ENCODE peak calls at places on chromosomes 11 and 22, in four cellular contexts. E, U, F and I are unnamed samples.

GRCh38 chr11:102762414-102762813 is 18.0 kb downstream of the MMP10 start:
- DNase-seq in F (no peak), U (no peak), E (no peak), I (no peak)

GRCh38 chr22:31489632-31490495 is at the start of gene EIF4ENIF1:
- DNase-seq in F (no peak), E (peak; percentile 72), U (no peak), I (peak; percentile 88)

GRCh38 chr22:46800102-46800857 is 37.8 kb downstream of the TBC1D22A start:
- DNase-seq in E (no peak), F (no peak), U (no peak), I (no peak)

GRCh38 chr11:119340335-119341221 is at the start of gene C1QTNF5:
- DNase-seq in U (no peak), F (no peak), E (no peak), I (no peak)

GRCh38 chr22:19287889-19288288 is 3.6 kb downstream of the CLTCL1 start:
- DNase-seq in U (no peak), E (no peak), F (no peak), I (no peak)

GRCh38 chr11:118892515-118892914 is 8.8 kb downstream of the CXCR5 start:
- DNase-seq in E (no peak), F (no peak), U (no peak), I (no peak)

GRCh38 chr11:9762531-9762930 is 98.7 kb downstream of the SWAP70 start:
- DNase-seq in U (no peak), F (no peak), E (no peak), I (no peak)

GRCh38 chr22:30015846-30016245 is 64.4 kb upstream of the HORMAD2 start:
- DNase-seq in F (no peak), U (no peak), E (no peak), I (no peak)

GRCh38 chr11:102007567-102008437 is 39.4 kb upstream of the CFAP300 start:
- DNase-seq in E (peak; percentile 88), U (peak; percentile 1), F (no peak), I (peak; percentile 15)

GRCh38 chr11:29310016-29310415 is 706.8 kb downstream of the KCNA4 start:
- DNase-seq in U (no peak), E (no peak), F (no peak), I (no peak)

GRCh38 chr11:114774599-114775365 is 96.5 kb downstream of the NXPE2 start:
- DNase-seq in U (no peak), F (peak; percentile 50), E (peak; percentile 51), I (peak; percentile 72)

GRCh38 chr11:102240502-102240901 is 76.8 kb upstream of the BIRC3 start:
- DNase-seq in U (no peak), E (no peak), F (no peak), I (no peak)

GRCh38 chr11:5258543-5259262 is 4.1 kb upstream of the HBG2 start:
- DNase-seq in F (no peak), U (no peak), E (no peak), I (peak; percentile 40)

GRCh38 chr22:45503816-45504702 is 1.4 kb downstream of the FBLN1 start:
- DNase-seq in F (peak; percentile 53), E (no peak), U (no peak), I (no peak)

GRCh38 chr11:11230802-11231562 is 122.1 kb downstream of the CSNK2A3 start:
- DNase-seq in E (peak; percentile 4), U (peak; percentile 59), F (no peak), I (peak; percentile 37)

DNA sequence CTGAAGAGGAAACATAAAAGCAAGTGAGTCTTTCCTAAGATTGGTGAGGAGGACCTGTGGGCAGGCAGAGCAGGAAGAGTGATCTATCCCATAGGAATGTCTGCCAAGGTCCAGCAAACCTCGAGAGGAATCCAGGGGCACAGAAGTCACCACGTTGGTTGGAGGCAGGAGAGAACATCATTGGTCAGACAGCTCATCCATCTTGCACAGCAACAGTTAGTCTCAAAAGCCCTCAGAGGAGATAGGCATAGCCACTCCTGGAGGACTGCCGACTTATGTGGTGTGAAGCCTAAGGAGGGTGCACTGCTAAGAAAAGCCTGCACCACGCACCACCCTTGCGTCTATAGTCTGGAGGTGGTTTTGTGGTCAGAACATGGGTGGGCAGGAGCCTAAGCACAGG is 109.1 kb downstream of the RASSF10 start:
- DNase-seq in F (no peak), E (peak; percentile 16), U (no peak), I (no peak)
- TF ChIP-seq ZNF274 in F (no peak), E (no peak), U (no peak), I (no peak)

DNA sequence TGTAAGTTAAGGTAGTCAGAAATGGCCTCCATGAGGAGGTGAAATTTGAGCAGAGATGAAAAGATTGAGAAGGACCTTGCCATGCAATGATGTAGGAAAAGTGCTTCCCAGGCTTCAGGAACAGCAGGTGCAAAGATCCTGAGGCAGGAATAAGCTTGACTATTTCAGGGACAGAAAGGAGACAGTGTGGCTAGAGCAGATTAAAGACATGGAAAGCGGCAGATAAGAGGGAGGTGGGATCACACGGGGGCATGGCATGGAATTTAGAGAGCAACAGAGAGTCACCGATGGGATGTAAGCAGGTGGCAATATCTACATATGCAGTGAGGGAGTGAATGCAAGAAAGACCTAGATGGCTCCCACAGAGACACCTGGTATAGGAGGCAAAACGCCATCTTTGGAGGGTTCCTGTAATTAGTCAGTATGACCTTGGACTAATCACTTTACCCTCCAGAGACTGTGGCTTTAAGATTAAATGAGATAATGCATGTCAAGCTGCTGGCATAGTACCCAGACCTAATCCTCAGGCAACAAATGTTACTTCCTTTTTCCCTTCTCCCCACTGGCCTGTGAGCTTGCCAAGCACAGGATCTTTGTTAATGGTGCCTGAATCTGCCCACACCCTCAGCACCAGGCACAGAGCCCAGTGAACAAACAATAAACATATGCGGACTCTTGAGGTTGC is 24.6 kb upstream of the ACER3 start:
- DNase-seq in U (no peak), E (no peak), F (no peak), I (no peak)
- TF ChIP-seq KDM1A in U (no peak), E (no peak), F (no peak), I (peak; percentile 68)

DNA sequence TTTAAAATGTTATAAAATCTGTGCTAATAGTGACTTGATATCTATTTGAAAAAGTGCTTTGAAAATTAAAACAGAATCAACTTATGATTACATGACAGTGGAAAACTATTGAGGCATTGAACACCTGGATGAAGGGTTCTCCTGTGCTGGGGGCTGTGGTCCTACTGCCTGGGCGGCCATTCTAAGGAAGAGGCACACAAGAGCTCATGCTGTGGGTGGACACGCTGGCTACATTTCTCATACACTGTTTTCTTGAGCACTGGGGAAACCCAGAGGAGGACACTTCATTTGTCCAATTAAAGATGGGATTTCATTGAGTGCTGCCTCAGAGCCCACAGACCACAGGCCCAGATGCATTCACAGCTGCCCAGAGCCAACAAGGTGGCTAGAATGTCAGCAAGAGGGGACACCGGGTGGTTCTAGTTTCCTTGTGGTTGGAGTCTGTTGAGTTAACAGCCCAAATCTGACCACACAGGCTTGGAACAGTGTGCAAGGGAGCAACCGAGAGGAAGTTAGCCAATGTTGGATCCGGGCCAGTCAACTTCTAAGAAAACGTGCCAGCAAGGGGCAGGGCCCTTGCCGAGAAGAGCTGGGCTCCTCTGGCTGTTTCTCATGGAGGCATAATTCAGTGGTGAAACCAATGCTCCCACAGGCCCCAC is 35.1 kb upstream of the SORL1 start:
- DNase-seq in E (no peak), F (no peak), U (peak; percentile 92), I (no peak)
- TF ChIP-seq ZNF274 in E (no peak), F (no peak), U (no peak), I (no peak)

GRCh38 chr11:108242422-108242821 is 19.6 kb downstream of the ATM start:
- DNase-seq in U (no peak), E (no peak), F (no peak), I (no peak)

GRCh38 chr11:108237058-108237481 is 14.2 kb downstream of the ATM start:
- DNase-seq in F (no peak), U (no peak), E (no peak), I (no peak)

GRCh38 chr11:108235633-108236032 is 12.8 kb downstream of the ATM start:
- DNase-seq in U (no peak), E (no peak), F (no peak), I (no peak)

GRCh38 chr11:108241370-108242037 is 18.6 kb downstream of the ATM start:
- DNase-seq in U (no peak), E (no peak), F (no peak), I (no peak)

GRCh38 chr11:108239076-108239475 is 16.2 kb downstream of the ATM start:
- DNase-seq in U (no peak), E (no peak), F (no peak), I (no peak)
- TF ChIP-seq KDM1A in U (no peak), E (no peak), F (no peak), I (no peak)

DNA sequence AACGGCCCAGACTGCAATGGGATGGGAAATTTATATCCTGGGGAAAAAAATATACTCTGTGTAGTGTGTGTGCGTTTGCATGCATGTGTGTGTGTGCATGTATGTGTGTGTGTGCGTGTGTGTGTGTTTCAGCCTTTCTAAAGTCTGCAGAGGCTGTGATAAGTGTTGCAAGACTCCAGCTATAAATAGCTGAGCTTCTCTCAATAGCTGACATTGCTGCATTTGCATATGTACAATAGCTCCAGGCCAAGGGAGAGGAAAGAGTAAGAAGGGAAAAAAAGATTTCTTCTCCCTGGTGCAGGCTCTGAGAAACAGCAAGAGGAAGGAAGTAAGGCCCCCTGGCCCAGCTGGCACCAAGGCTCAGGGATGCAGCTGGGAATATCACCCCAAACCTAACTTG is 483.0 kb downstream of the MN1 start:
- DNase-seq in U (no peak), E (no peak), F (no peak), I (peak; percentile 3)
- TF ChIP-seq ZNF274 in U (no peak), E (no peak), F (no peak), I (no peak)

DNA sequence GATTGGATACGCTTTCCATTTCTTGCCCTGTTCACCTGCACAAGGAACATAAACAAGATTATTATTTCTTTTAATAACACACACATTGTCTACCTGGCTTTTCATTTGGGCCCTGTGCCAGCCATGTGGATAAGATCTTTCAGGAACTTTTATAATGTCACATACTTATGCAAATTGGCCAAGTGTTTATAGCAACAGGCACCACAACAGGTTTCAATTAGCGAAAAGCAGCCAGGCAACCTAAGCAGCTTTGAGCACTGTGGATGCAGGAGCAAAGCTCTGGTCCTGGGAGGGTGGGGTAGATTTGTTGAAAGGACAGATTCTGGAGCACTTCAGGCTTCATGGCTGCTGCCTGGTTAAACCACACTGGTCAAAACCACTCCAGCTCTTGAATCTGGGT is 217.4 kb downstream of the BARX2 start:
- DNase-seq in U (no peak), E (no peak), F (no peak), I (no peak)
- TF ChIP-seq KDM1A in U (no peak), E (no peak), F (no peak), I (no peak)

GRCh38 chr11:60100511-60100910 is 12.0 kb downstream of the MS4A2 start:
- DNase-seq in F (no peak), U (no peak), E (no peak), I (no peak)

GRCh38 chr11:60095477-60096120 is 7.1 kb downstream of the MS4A2 start:
- DNase-seq in E (no peak), F (no peak), U (no peak), I (no peak)

DNA sequence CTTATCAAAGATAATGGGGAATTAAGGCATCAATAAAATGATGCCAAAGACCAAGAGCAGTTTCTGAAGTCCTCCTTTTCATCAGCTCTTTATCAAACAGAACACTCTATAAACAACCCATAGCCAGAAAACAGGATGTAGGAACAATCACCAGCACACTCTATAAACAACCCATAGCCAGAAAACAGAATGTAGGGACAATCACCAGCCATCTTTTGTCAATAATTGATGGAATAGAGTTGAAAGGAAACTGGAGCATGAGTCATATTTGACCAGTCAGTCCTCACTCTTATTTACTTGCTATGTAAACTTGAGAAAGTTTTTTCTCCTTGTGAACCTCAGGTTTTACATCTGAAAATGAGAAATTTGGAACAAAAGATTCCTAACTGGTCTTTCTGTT is 10.0 kb downstream of the MS4A2 start:
- DNase-seq in U (no peak), E (peak; percentile 67), F (no peak), I (no peak)
- TF ChIP-seq ZNF274 in U (no peak), E (no peak), F (no peak), I (no peak)